ENCODE peak calls at places on chromosomes 13 and 19, in ten cellular contexts. Z, I, L, R, U, B, J, F, T and Y are unnamed samples.

GRCh38 chr19:47036233-47036651 is 12.2 kb downstream of the TMEM160 start:
- DNase-seq in F (peak; percentile 76), I (no peak), U (no peak), J (peak; percentile 59), Z (no peak), B (no peak), R (peak; percentile 77), T (no peak), L (no peak), Y (no peak)

GRCh38 chr19:38841787-38842438 is 7.9 kb downstream of the HNRNPL start:
- DNase-seq in L (no peak), Z (no peak), R (no peak), I (no peak), B (no peak), U (no peak), J (no peak), T (peak; percentile 3), F (no peak), Y (no peak)

GRCh38 chr19:7152568-7152967 is 83.1 kb downstream of the ZNF557 start:
- DNase-seq in R (no peak), B (no peak), U (no peak), I (no peak), F (no peak), L (no peak), T (no peak), Z (no peak), J (peak; percentile 37), Y (no peak)

GRCh38 chr13:84962141-84962750 is 837.0 kb downstream of the SLITRK6 start:
- DNase-seq in J (no peak), R (no peak), L (no peak), B (no peak), Z (no peak), F (peak; percentile 56), U (no peak), T (no peak), I (no peak), Y (no peak)

GRCh38 chr13:102195566-102196462 is 206.0 kb downstream of the FGF14 start:
- DNase-seq in B (no peak), L (no peak), Z (no peak), J (no peak), T (no peak), R (no peak), F (no peak), U (peak; percentile 47), I (no peak), Y (no peak)

GRCh38 chr19:35395762-35396199 is 24.9 kb downstream of the GPR42 start:
- DNase-seq in B (peak; percentile 58), L (no peak), F (no peak), U (no peak), R (peak; percentile 20), J (no peak), Z (no peak), T (no peak), I (no peak), Y (no peak)

GRCh38 chr13:18992791-18993190 is 188.8 kb downstream of the TUBA3C start:
- DNase-seq in F (no peak), U (no peak), I (no peak), L (no peak), R (no peak), B (no peak), T (no peak), J (no peak), Z (no peak), Y (no peak)

GRCh38 chr19:35896643-35897040 is 3.7 kb downstream of the NFKBID start:
- DNase-seq in L (no peak), J (no peak), I (no peak), Z (no peak), R (no peak), F (no peak), U (no peak), B (no peak), T (no peak), Y (no peak)

GRCh38 chr13:93217701-93218100 is 8.9 kb upstream of the GPC6 start:
- DNase-seq in L (no peak), J (no peak), U (no peak), F (no peak), R (no peak), T (peak; percentile 16), I (no peak), Z (no peak), B (no peak), Y (no peak)

GRCh38 chr19:18671303-18672043 is 12.0 kb upstream of the CRTC1 start:
- DNase-seq in L (no peak), I (no peak), T (no peak), B (no peak), J (no peak), F (no peak), Z (no peak), U (no peak), R (no peak), Y (no peak)

GRCh38 chr13:87234981-87235380 is 436.2 kb upstream of the SLITRK5 start:
- DNase-seq in J (no peak), R (no peak), L (no peak), U (peak; percentile 64), B (no peak), F (no peak), Z (no peak), T (no peak), I (no peak), Y (no peak)

GRCh38 chr19:16265205-16265604 is 59.4 kb upstream of the KLF2 start:
- DNase-seq in F (no peak), B (no peak), R (no peak), Z (no peak), J (no peak), L (no peak), I (no peak), U (no peak), T (no peak), Y (no peak)

GRCh38 chr13:42420304-42420703 is 148.4 kb downstream of the AKAP11 start:
- DNase-seq in I (no peak), U (no peak), F (no peak), L (no peak), R (no peak), Z (no peak), T (no peak), J (no peak), B (no peak), Y (no peak)

GRCh38 chr19:14089662-14090508 is 666 bp downstream of the SAMD1 start:
- DNase-seq in Z (no peak), L (peak; percentile 53), J (peak; percentile 69), T (peak; percentile 70), B (no peak), F (peak; percentile 92), I (peak; percentile 36), U (peak; percentile 74), R (peak; percentile 63), Y (peak; percentile 89)
- TF ChIP-seq CTCF in Z (peak; percentile 16), L (no peak), J (no peak), T (no peak), B (no peak), F (no peak), I (no peak), U (no peak), R (peak; percentile 7), Y (no peak)

GRCh38 chr13:41006951-41007350 is 12.2 kb downstream of the ELF1 start:
- DNase-seq in L (no peak), T (peak; percentile 39), B (no peak), J (no peak), Z (no peak), R (no peak), I (no peak), U (no peak), F (no peak), Y (no peak)
- TF ChIP-seq POLR2A in L (no peak), T (no peak), B (no peak), J (no peak), Z (no peak), R (no peak), I (no peak), U (no peak), F (no peak), Y (no peak)

DNA sequence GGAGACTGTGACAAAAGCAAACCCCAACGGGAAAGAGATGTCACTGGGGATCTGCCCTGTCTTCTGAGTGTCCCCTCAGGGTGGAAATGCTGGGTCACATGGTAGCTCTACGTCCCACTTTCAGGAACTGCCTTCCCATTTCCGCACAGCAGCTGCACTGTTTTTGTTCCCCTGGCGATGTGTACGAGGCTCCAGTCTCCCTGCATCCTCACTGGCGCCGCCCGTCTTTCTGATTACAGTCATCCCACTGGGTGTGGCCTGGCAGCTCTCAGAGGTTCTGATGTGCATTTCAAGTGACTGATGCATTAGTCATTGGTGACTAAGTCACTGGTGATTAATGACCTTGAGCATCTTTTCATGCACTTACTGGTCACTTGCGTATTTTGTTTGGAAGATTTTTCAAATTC is 21.2 kb downstream of the PCID2 start:
- DNase-seq in B (no peak), Z (peak; percentile 15), R (peak; percentile 51), T (peak; percentile 68), U (peak; percentile 100), I (no peak), L (peak; percentile 61), F (no peak), J (peak; percentile 95), Y (peak; percentile 97)
- TF ChIP-seq CTCF in B (no peak), Z (no peak), R (no peak), T (no peak), U (no peak), I (no peak), L (no peak), F (no peak), J (no peak), Y (no peak)

GRCh38 chr19:947707-948533 is 22.1 kb downstream of the ARID3A start:
- DNase-seq in L (peak; percentile 24), J (no peak), U (no peak), T (no peak), B (no peak), Z (peak; percentile 54), F (peak; percentile 94), I (peak; percentile 92), R (peak; percentile 83), Y (peak; percentile 93)

GRCh38 chr19:952049-952679 is 26.3 kb downstream of the ARID3A start:
- DNase-seq in T (no peak), F (no peak), J (no peak), B (no peak), L (no peak), I (no peak), Z (no peak), R (no peak), U (no peak), Y (no peak)

GRCh38 chr19:948842-949496 is 23.1 kb downstream of the ARID3A start:
- DNase-seq in J (no peak), R (no peak), Z (no peak), F (no peak), T (no peak), L (no peak), U (no peak), B (no peak), I (no peak), Y (no peak)

GRCh38 chr19:952680-953500 is 27.1 kb downstream of the ARID3A start:
- DNase-seq in Z (no peak), I (peak; percentile 52), T (peak; percentile 80), B (peak; percentile 27), R (peak; percentile 68), F (no peak), L (no peak), U (no peak), J (no peak), Y (no peak)

DNA sequence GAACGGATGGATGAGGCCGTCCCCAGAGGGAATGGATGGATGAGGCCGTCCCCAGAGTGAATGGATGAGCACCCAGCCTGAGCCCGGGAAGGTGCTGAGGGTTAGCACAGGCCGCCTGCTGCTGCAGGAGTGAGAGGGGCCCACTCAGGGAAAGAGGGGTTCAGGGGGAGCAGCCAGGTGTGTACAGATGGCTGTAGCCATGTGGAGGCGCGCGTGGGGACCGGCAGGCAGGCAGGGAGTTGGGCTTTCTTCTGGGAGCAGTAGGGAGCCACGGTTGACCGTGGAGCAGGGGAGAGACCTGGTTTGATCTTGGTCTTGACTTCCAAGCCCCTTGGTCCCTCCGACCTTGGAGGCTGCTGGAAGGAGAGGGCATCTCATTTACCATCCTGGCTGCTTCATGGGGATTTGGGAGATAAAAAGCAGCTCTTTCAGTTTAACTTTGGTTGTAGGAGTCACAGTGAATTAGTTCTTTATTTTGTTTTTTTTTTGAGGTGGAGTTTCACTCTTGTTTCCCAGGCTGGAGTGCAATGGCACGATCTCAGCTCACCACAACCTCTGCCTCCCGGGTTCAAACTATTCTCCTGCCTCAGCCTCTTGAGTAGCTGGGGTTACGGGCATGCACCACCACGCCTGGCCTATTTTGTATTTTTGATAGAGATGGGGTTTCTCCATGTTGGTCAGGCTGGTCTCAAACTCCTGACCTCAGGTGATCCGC is 24.7 kb downstream of the ARID3A start:
- DNase-seq in T (no peak), R (no peak), I (no peak), Z (no peak), L (no peak), J (no peak), U (no peak), B (no peak), F (no peak), Y (no peak)
- TF ChIP-seq POLR2A in T (no peak), R (no peak), I (no peak), Z (no peak), L (no peak), J (no peak), U (no peak), B (no peak), F (no peak), Y (no peak)